ENCODE peak calls at places on chromosomes 6 and 20, in six cellular contexts. E, W, Q, B, F and C are unnamed samples.

GRCh38 chr6:40352006-40352405 is 235.2 kb downstream of the LRFN2 start:
- DNase-seq in Q (no peak), B (no peak), E (peak), W (no peak), F (no peak), C (no peak)

GRCh38 chr6:123926000-123926399 is 122.3 kb downstream of the NKAIN2 start:
- DNase-seq in E (no peak), Q (no peak), F (no peak), B (no peak), W (no peak), C (no peak)

GRCh38 chr6:51398793-51399192 is 580.1 kb downstream of the TFAP2B start:
- DNase-seq in Q (no peak), W (no peak), F (no peak), E (peak), B (no peak), C (no peak)

GRCh38 chr20:51004305-51004727 is 18.6 kb downstream of the KCNG1 start:
- DNase-seq in E (no peak), W (no peak), F (no peak), B (no peak), Q (no peak), C (no peak)

GRCh38 chr20:15742076-15742475 is 831.2 kb downstream of the KIF16B start:
- DNase-seq in F (no peak), Q (no peak), W (no peak), B (no peak), E (no peak), C (no peak)

GRCh38 chr6:140782941-140783340 is 1349.8 kb upstream of the GJE1 start:
- DNase-seq in E (no peak), B (no peak), F (no peak), W (peak), Q (no peak), C (no peak)

GRCh38 chr20:25485872-25486271 is 78.4 kb downstream of the GINS1 start:
- DNase-seq in B (no peak), W (no peak), Q (no peak), E (no peak), F (no peak), C (no peak)

GRCh38 chr6:5497896-5498578 is 236.7 kb downstream of the FARS2 start:
- DNase-seq in F (no peak), E (no peak), B (no peak), W (peak), Q (no peak), C (no peak)

GRCh38 chr20:50579511-50579910 is 69.3 kb downstream of the PTPN1 start:
- DNase-seq in Q (no peak), F (no peak), B (no peak), E (no peak), W (no peak), C (no peak)

GRCh38 chr20:32823737-32824588 is 4.2 kb downstream of the MAPRE1 start:
- DNase-seq in F (no peak), W (no peak), Q (no peak), E (no peak), B (no peak), C (no peak)

GRCh38 chr6:3267162-3267561 is 8.4 kb downstream of the PSMG4 start:
- DNase-seq in W (no peak), F (no peak), Q (no peak), E (no peak), B (no peak), C (no peak)

GRCh38 chr6:73797861-73798260 is 101.9 kb downstream of the CD109 start:
- DNase-seq in F (no peak), Q (no peak), B (no peak), E (no peak), W (no peak), C (no peak)

GRCh38 chr6:27188885-27189418 is 58.5 kb upstream of the PRSS16 start:
- DNase-seq in F (peak), B (no peak), Q (no peak), E (peak), W (peak), C (peak)

GRCh38 chr6:52538252-52538905 is 38.5 kb downstream of the TRAM2 start:
- DNase-seq in E (no peak), B (no peak), F (no peak), W (no peak), Q (no peak), C (no peak)

GRCh38 chr6:18261877-18262276 is 2.5 kb downstream of the DEK start:
- DNase-seq in W (no peak), F (no peak), B (no peak), E (no peak), Q (no peak), C (no peak)